ENCODE peak calls at places on chromosomes 11 and 22, in eight cellular contexts. G, O, X, A, P, C, D and Y are unnamed samples.

GRCh38 chr11:128318856-128319474 is 268.4 kb downstream of the ETS1 start:
- DNase-seq in G (peak), O (no peak), X (peak), A (no peak), P (no peak), C (no peak), D (no peak), Y (peak)

GRCh38 chr11:77418155-77418980 is 55.5 kb downstream of the PAK1 start:
- DNase-seq in G (no peak), O (no peak), X (no peak), A (no peak), P (no peak), C (no peak), D (no peak), Y (no peak)

GRCh38 chr11:64742087-64742939 is 1.6 kb downstream of the RASGRP2 start:
- DNase-seq in G (no peak), O (peak), X (no peak), A (no peak), P (no peak), C (no peak), D (no peak), Y (no peak)

GRCh38 chr22:50250249-50250554 is 863 bp downstream of the HDAC10 start:
- DNase-seq in G (no peak), O (no peak), X (no peak), A (no peak), P (no peak), C (no peak), D (no peak), Y (no peak)

GRCh38 chr11:133787379-133788103 is 57.8 kb downstream of the SPATA19 start:
- DNase-seq in G (no peak), O (no peak), X (no peak), A (no peak), P (no peak), C (no peak), D (no peak), Y (no peak)

GRCh38 chr22:45568213-45568612 is 65.5 kb downstream of the FBLN1 start:
- DNase-seq in G (no peak), O (no peak), X (no peak), A (no peak), P (no peak), C (no peak), D (no peak), Y (no peak)

GRCh38 chr22:17368727-17369552 is at the start of gene CECR2:
- DNase-seq in G (peak), O (no peak), X (no peak), A (no peak), P (no peak), C (peak), D (no peak), Y (no peak)

GRCh38 chr22:33274214-33274828 is 216.1 kb upstream of the SYN3 start:
- DNase-seq in G (no peak), O (peak), X (no peak), A (no peak), P (no peak), C (no peak), D (no peak), Y (no peak)

GRCh38 chr11:102345923-102346322 is 1.1 kb upstream of the BIRC2 start:
- DNase-seq in G (peak), O (peak), X (no peak), A (peak), P (no peak), C (no peak), D (no peak), Y (no peak)

GRCh38 chr11:117910941-117911630 is 18.1 kb downstream of the TMPRSS13 start:
- DNase-seq in G (no peak), O (no peak), X (no peak), A (no peak), P (no peak), C (no peak), D (no peak), Y (no peak)